ENCODE peak calls at places on chromosome 3, in nine cellular contexts. V, I, S, D, O, Q, W, B and A are unnamed samples.

GRCh38 chr3:5732081-5732480 is 544.6 kb downstream of the EDEM1 start:
- DNase-seq in V (no peak), I (no peak), S (no peak), D (no peak), O (no peak), Q (no peak), W (no peak), B (no peak), A (no peak)

GRCh38 chr3:44913868-44914468 is 39.6 kb downstream of the TGM4 start:
- DNase-seq in V (peak), I (peak), S (peak), D (peak), O (peak), Q (peak), W (peak), B (peak), A (peak)

GRCh38 chr3:189169728-189170127 is 2.0 kb upstream of the TPRG1 start:
- DNase-seq in V (no peak), I (no peak), S (no peak), D (no peak), O (peak), Q (no peak), W (no peak), B (no peak), A (peak)

GRCh38 chr3:99172736-99173657 is 271.5 kb upstream of the DCBLD2 start:
- DNase-seq in V (peak), I (peak), S (no peak), D (peak), O (peak), Q (peak), W (peak), B (peak), A (peak)

GRCh38 chr3:171351676-171352075 is 108.5 kb downstream of the TNIK start:
- DNase-seq in V (no peak), I (no peak), S (no peak), D (peak), O (peak), Q (peak), W (no peak), B (no peak), A (no peak)

GRCh38 chr3:104586344-104586743 is 780.4 kb upstream of the ALCAM start:
- DNase-seq in V (no peak), I (no peak), S (no peak), D (no peak), O (no peak), Q (no peak), W (no peak), B (no peak), A (no peak)

GRCh38 chr3:54966979-54967378 is 39.1 kb upstream of the LRTM1 start:
- DNase-seq in V (no peak), I (no peak), S (no peak), D (no peak), O (no peak), Q (no peak), W (no peak), B (no peak), A (no peak)

GRCh38 chr3:188646592-188646991 is 492.6 kb downstream of the LPP start:
- DNase-seq in V (no peak), I (no peak), S (no peak), D (no peak), O (peak), Q (no peak), W (no peak), B (no peak), A (no peak)

GRCh38 chr3:178059124-178059523 is 477.1 kb upstream of the KCNMB2 start:
- DNase-seq in V (no peak), I (no peak), S (no peak), D (no peak), O (no peak), Q (no peak), W (no peak), B (no peak), A (no peak)

GRCh38 chr3:63193647-63194046 is 84.5 kb upstream of the SYNPR start:
- DNase-seq in V (no peak), I (no peak), S (no peak), D (peak), O (peak), Q (peak), W (no peak), B (no peak), A (no peak)

GRCh38 chr3:61985020-61985419 is 388.3 kb downstream of the FEZF2 start:
- DNase-seq in V (no peak), I (no peak), S (no peak), D (no peak), O (peak), Q (peak), W (no peak), B (no peak), A (no peak)